ENCODE peak calls at places on chromosome 4, in six cellular contexts. Q, E, N, Y, Z and I are unnamed samples.

GRCh38 chr4:10584042-10584441 is 100.5 kb downstream of the CLNK start:
- DNase-seq in Q (no peak), E (peak; percentile 49), N (peak; percentile 6), Y (no peak), Z (no peak), I (no peak)

GRCh38 chr4:30191902-30192301 is 528.3 kb upstream of the PCDH7 start:
- DNase-seq in Q (no peak), E (no peak), N (no peak), Y (no peak), Z (no peak), I (no peak)

GRCh38 chr4:156536661-156537060 is 434.9 kb downstream of the PDGFC start:
- DNase-seq in Q (no peak), E (no peak), N (no peak), Y (no peak), Z (no peak), I (no peak)

GRCh38 chr4:75146223-75146622 is 213.3 kb downstream of the PARM1 start:
- DNase-seq in Q (no peak), E (no peak), N (no peak), Y (no peak), Z (no peak), I (no peak)

GRCh38 chr4:118974758-118975157 is 86.1 kb downstream of the SYNPO2 start:
- DNase-seq in Q (no peak), E (no peak), N (no peak), Y (no peak), Z (no peak), I (no peak)

GRCh38 chr4:82744284-82744963 is 54.2 kb downstream of the SCD5 start:
- DNase-seq in Q (no peak), E (no peak), N (no peak), Y (no peak), Z (no peak), I (no peak)

GRCh38 chr4:94306713-94307112 is 35.9 kb downstream of the HPGDS start:
- DNase-seq in Q (no peak), E (no peak), N (no peak), Y (no peak), Z (no peak), I (no peak)

GRCh38 chr4:20623936-20624335 is 76.3 kb upstream of the PACRGL start:
- DNase-seq in Q (no peak), E (no peak), N (no peak), Y (no peak), Z (no peak), I (no peak)

GRCh38 chr4:89837385-89837995 is 529 bp upstream of the SNCA start:
- DNase-seq in Q (peak; percentile 2), E (no peak), N (no peak), Y (peak; percentile 54), Z (peak; percentile 6), I (no peak)

GRCh38 chr4:10667651-10668341 is 16.8 kb downstream of the CLNK start:
- DNase-seq in Q (no peak), E (no peak), N (no peak), Y (no peak), Z (no peak), I (no peak)

GRCh38 chr4:78552398-78553396 is 1.1 kb downstream of the ANXA3 start:
- DNase-seq in Q (peak; percentile 72), E (no peak), N (peak; percentile 67), Y (no peak), Z (no peak), I (peak; percentile 88)

GRCh38 chr4:8164687-8165086 is 6.1 kb upstream of the ABLIM2 start:
- DNase-seq in Q (no peak), E (no peak), N (no peak), Y (no peak), Z (no peak), I (no peak)

GRCh38 chr4:8938623-8939022 is 67.0 kb upstream of the HMX1 start:
- DNase-seq in Q (no peak), E (no peak), N (no peak), Y (peak; percentile 7), Z (peak; percentile 2), I (no peak)

GRCh38 chr4:112085156-112086035 is 59.9 kb upstream of the FAM241A start:
- DNase-seq in Q (peak; percentile 12), E (no peak), N (no peak), Y (no peak), Z (no peak), I (no peak)

GRCh38 chr4:174136013-174136412 is 147.5 kb downstream of the FBXO8 start:
- DNase-seq in Q (no peak), E (no peak), N (no peak), Y (peak; percentile 57), Z (no peak), I (no peak)

GRCh38 chr4:94452476-94453300 is 946 bp downstream of the PDLIM5 start:
- DNase-seq in Q (peak; percentile 76), E (no peak), N (peak; percentile 81), Y (peak; percentile 54), Z (peak; percentile 39), I (peak; percentile 61)

GRCh38 chr4:140083320-140083719 is 70.7 kb downstream of the MAML3 start:
- DNase-seq in Q (no peak), E (no peak), N (no peak), Y (no peak), Z (no peak), I (no peak)

GRCh38 chr4:132530846-132531245 is 618.2 kb upstream of the PCDH10 start:
- DNase-seq in Q (no peak), E (no peak), N (no peak), Y (no peak), Z (no peak), I (no peak)

GRCh38 chr4:15906024-15906443 is 32.5 kb downstream of the FGFBP1 start:
- DNase-seq in Q (peak; percentile 90), E (no peak), N (no peak), Y (no peak), Z (peak; percentile 29), I (peak; percentile 95)

GRCh38 chr4:71338846-71339593 is at the start of gene SLC4A4:
- DNase-seq in Q (peak; percentile 0), E (peak; percentile 70), N (no peak), Y (no peak), Z (no peak), I (no peak)

GRCh38 chr4:173381610-173382009 is 10.9 kb downstream of the SAP30 start:
- DNase-seq in Q (no peak), E (no peak), N (no peak), Y (no peak), Z (no peak), I (no peak)

GRCh38 chr4:88308587-88308986 is 24.2 kb upstream of the PPM1K start:
- DNase-seq in Q (no peak), E (no peak), N (no peak), Y (no peak), Z (no peak), I (no peak)

GRCh38 chr4:26583538-26583864 is 383 bp upstream of the TBC1D19 start:
- DNase-seq in Q (no peak), E (no peak), N (no peak), Y (no peak), Z (no peak), I (no peak)

GRCh38 chr4:101142259-101142658 is 205.1 kb downstream of the PPP3CA start:
- DNase-seq in Q (no peak), E (no peak), N (no peak), Y (no peak), Z (no peak), I (no peak)

GRCh38 chr4:90546114-90546513 is 418.9 kb downstream of the CCSER1 start:
- DNase-seq in Q (no peak), E (no peak), N (no peak), Y (no peak), Z (no peak), I (no peak)

GRCh38 chr4:138405934-138406567 is 163.9 kb upstream of the SLC7A11 start:
- DNase-seq in Q (no peak), E (peak; percentile 42), N (no peak), Y (no peak), Z (no peak), I (no peak)

GRCh38 chr4:117700111-117700892 is 334.0 kb upstream of the NDST3 start:
- DNase-seq in Q (peak; percentile 2), E (no peak), N (peak; percentile 5), Y (no peak), Z (no peak), I (peak; percentile 12)

GRCh38 chr4:102715057-102715456 is 45.7 kb downstream of the MANBA start:
- DNase-seq in Q (no peak), E (no peak), N (no peak), Y (no peak), Z (no peak), I (no peak)
- TF ChIP-seq REST in Q (no peak), E (no peak), N (no peak), Y (no peak), Z (no peak), I (no peak)

DNA sequence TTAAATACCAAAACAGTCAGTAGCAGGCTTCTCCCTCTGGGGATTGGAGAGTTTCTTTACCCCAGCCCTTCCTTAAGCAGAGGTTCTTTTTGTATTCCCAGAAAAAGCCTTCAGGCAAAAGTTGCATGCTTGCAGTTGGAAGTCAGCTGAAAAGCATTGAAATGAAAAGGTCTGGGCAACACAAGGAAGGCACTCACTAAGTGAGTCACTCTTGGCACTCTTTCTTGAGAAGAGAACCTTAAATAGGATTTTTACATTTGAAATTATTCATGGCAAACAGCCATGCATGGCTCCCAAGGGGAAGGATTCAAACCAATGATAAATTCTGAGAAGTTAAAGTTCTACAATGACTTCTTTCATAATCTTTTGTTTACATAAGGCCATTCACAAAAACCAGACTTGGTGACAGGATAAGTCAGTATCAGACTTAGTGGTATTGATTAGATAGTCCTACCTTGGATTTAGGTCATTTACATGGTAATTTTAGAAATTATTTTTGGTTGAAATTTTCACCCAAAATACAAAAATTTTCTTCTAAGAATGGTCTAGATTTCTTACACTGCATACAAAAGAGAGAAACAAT is 2068.9 kb downstream of the PCDH7 start:
- DNase-seq in Q (no peak), E (no peak), N (no peak), Y (no peak), Z (no peak), I (no peak)
- TF ChIP-seq RAD21 in Q (no peak), E (no peak), N (no peak), Y (no peak), Z (no peak), I (no peak)

DNA sequence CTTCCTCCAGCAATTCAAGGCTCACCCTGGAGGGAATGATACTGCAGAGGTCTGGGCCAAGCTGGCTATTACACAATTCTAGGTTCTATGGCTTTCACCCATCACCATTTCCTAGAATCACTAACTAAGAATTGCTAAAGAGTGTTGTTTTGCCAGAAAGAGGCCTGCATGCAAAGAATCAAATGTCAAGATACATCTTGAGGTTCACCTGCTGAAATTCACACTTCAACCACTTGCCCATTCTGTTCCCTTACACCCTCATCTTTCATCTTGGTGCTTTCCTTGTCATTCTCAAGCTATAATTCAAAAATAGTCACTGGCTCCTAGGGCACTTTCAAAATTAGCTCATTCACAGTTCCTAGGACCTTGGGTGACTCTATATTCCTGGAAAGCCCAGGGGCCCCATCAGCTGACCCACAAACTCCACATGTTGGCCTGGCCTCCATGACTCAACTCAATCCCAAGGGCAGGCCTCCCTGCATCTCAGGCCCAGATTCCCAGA is 7.0 kb downstream of the APBB2 start:
- DNase-seq in Q (no peak), E (no peak), N (no peak), Y (no peak), Z (no peak), I (no peak)
- TF ChIP-seq REST in Q (no peak), E (no peak), N (no peak), Y (no peak), Z (no peak), I (no peak)

DNA sequence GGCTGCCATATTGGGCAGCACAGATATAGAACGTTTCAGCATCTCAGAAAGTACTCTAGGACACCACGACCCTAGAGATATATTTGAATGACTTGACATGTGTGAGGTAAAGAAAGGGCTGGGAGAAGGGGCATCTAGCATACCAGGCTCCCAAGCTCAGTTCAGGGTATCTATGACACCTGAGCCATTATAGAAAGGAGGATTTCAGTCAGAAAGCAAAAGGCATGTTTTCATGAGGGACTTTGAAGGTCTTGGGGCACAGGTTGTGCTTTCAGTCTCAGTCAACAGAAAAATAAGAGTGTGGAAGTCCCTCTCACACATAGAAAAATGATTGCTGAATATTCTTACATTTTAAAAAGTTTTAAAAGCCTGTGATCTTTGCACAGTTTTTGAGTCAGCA is 51.6 kb downstream of the NIPAL1 start:
- DNase-seq in Q (no peak), E (no peak), N (no peak), Y (no peak), Z (no peak), I (no peak)
- TF ChIP-seq RAD21 in Q (no peak), E (no peak), N (no peak), Y (no peak), Z (no peak), I (no peak)